ENCODE peak calls at places on chromosomes 4 and X, in eight cellular contexts. V is PC-3, Q is fibroblast of lung, E is fibroblast of the aortic adventitia, G is psoas muscle, L is astrocyte of the spinal cord, F is left ventricle myocardium inferior, H is neural progenitor cell. B is an unnamed sample.
A peak's percentile ranks its signal among the peaks of the same experiment; 100 is the strongest.

GRCh38 chr4:77636902-77637301 is 31.3 kb downstream of the CXCL13 start:
- DNase-seq in F (no peak), G (no peak), L (peak; percentile 94), Q (peak; percentile 46), H (no peak), V (peak; percentile 95), E (peak; percentile 83), B (peak; percentile 63)

GRCh38 chr4:25154594-25155265 is 5.5 kb downstream of the SEPSECS start:
- DNase-seq in V (no peak), H (no peak), F (no peak), Q (no peak), G (no peak), E (no peak), L (no peak), B (no peak)

GRCh38 chrX:17527135-17527701 is 152.2 kb downstream of the NHS start:
- DNase-seq in G (peak; percentile 26), Q (peak; percentile 47), L (no peak), V (peak; percentile 11), H (peak; percentile 25), F (peak; percentile 54), E (no peak), B (no peak)

GRCh38 chr4:4488405-4489404 is 53.1 kb downstream of the STX18 start:
- DNase-seq in V (peak; percentile 76), H (peak; percentile 79), G (peak; percentile 44), L (peak; percentile 80), F (peak; percentile 36), E (peak; percentile 90), Q (peak; percentile 87), B (peak; percentile 69)

GRCh38 chrX:30865020-30865419 is 24.0 kb downstream of the TAB3 start:
- DNase-seq in L (no peak), G (no peak), V (peak; percentile 50), F (no peak), H (peak; percentile 37), Q (no peak), E (no peak), B (peak; percentile 2)

GRCh38 chr4:40672528-40673522 is 43.2 kb upstream of the RBM47 start:
- DNase-seq in G (peak; percentile 15), E (peak; percentile 93), F (peak; percentile 15), Q (peak; percentile 91), V (peak; percentile 83), L (peak; percentile 99), H (peak; percentile 92), B (peak; percentile 38)

GRCh38 chr4:165443276-165443675 is 64.5 kb downstream of the CPE start:
- DNase-seq in F (no peak), V (no peak), E (no peak), H (no peak), G (no peak), Q (no peak), L (peak; percentile 70), B (no peak)

GRCh38 chr4:96767815-96768480 is 928.1 kb downstream of the PDHA2 start:
- DNase-seq in V (peak; percentile 47), H (no peak), L (no peak), F (no peak), E (no peak), Q (peak; percentile 2), G (no peak), B (no peak)

GRCh38 chrX:103254171-103254824 is 657 bp downstream of the TCEAL8 start:
- DNase-seq in E (peak; percentile 43), V (peak; percentile 40), F (peak; percentile 26), H (peak; percentile 88), Q (peak; percentile 34), G (peak; percentile 26), L (peak; percentile 40), B (peak; percentile 54)

GRCh38 chr4:1178300-1179088 is 6.1 kb upstream of the SPON2 start:
- DNase-seq in E (no peak), F (no peak), H (no peak), Q (no peak), G (no peak), L (no peak), V (no peak), B (peak; percentile 66)

GRCh38 chrX:118088084-118088483 is 28.5 kb downstream of the KLHL13 start:
- DNase-seq in H (no peak), E (no peak), L (no peak), G (no peak), F (no peak), V (no peak), Q (no peak), B (no peak)

GRCh38 chr4:83855044-83855443 is 319.1 kb downstream of the GPAT3 start:
- DNase-seq in L (peak; percentile 94), V (peak; percentile 93), E (peak; percentile 96), G (no peak), F (no peak), H (no peak), Q (peak; percentile 54), B (peak; percentile 92)

GRCh38 chrX:3820170-3820569 is 106.7 kb upstream of the PRKX start:
- DNase-seq in F (no peak), E (peak; percentile 68), H (no peak), Q (peak; percentile 60), G (no peak), V (peak; percentile 58), L (peak; percentile 86), B (peak; percentile 76)

GRCh38 chr4:6335040-6335590 is 65.5 kb downstream of the WFS1 start:
- DNase-seq in E (no peak), L (no peak), H (no peak), Q (no peak), V (no peak), F (no peak), G (no peak), B (no peak)

GRCh38 chr4:142211444-142211843 is 575.1 kb downstream of the IL15 start:
- DNase-seq in E (no peak), G (no peak), F (no peak), Q (no peak), V (peak; percentile 16), L (no peak), H (no peak), B (no peak)

GRCh38 chrX:30875957-30876356 is 13.1 kb downstream of the TAB3 start:
- DNase-seq in H (no peak), Q (peak; percentile 72), V (peak; percentile 82), F (no peak), L (peak; percentile 54), E (peak; percentile 81), G (no peak), B (peak; percentile 87)

GRCh38 chrX:20354505-20354904 is 87.8 kb upstream of the RPS6KA3 start:
- DNase-seq in F (no peak), L (no peak), G (no peak), V (no peak), Q (no peak), H (no peak), E (no peak), B (no peak)

GRCh38 chr4:127055349-127055748 is 577.4 kb upstream of the INTU start:
- DNase-seq in V (peak; percentile 31), H (no peak), Q (peak; percentile 84), F (no peak), L (peak; percentile 91), G (no peak), E (peak; percentile 84), B (peak; percentile 67)

GRCh38 chrX:108271397-108271787 is 166.8 kb downstream of the COL4A6 start:
- DNase-seq in H (no peak), L (no peak), F (no peak), V (no peak), Q (no peak), E (no peak), G (no peak), B (no peak)

GRCh38 chrX:120840826-120841225 is 34.8 kb downstream of the CT47B1 start:
- DNase-seq in V (peak; percentile 52), H (no peak), E (peak; percentile 69), Q (no peak), F (no peak), G (no peak), L (peak; percentile 71), B (peak; percentile 64)

GRCh38 chrX:49919617-49920016 is 2.8 kb upstream of the CLCN5 start:
- DNase-seq in L (peak; percentile 28), V (peak; percentile 34), F (peak; percentile 42), Q (peak; percentile 55), H (peak; percentile 54), G (peak; percentile 29), E (peak; percentile 85), B (peak; percentile 46)

GRCh38 chrX:102560423-102561068 is 38.8 kb upstream of the ARMCX5 start:
- DNase-seq in H (no peak), V (no peak), G (no peak), E (no peak), L (no peak), F (no peak), Q (no peak), B (no peak)

GRCh38 chrX:52271212-52271611 is 86.5 kb downstream of the MAGED4 start:
- DNase-seq in L (no peak), G (no peak), E (peak; percentile 1), Q (peak; percentile 3), V (peak; percentile 23), H (peak; percentile 58), F (no peak), B (peak; percentile 0)

DNA sequence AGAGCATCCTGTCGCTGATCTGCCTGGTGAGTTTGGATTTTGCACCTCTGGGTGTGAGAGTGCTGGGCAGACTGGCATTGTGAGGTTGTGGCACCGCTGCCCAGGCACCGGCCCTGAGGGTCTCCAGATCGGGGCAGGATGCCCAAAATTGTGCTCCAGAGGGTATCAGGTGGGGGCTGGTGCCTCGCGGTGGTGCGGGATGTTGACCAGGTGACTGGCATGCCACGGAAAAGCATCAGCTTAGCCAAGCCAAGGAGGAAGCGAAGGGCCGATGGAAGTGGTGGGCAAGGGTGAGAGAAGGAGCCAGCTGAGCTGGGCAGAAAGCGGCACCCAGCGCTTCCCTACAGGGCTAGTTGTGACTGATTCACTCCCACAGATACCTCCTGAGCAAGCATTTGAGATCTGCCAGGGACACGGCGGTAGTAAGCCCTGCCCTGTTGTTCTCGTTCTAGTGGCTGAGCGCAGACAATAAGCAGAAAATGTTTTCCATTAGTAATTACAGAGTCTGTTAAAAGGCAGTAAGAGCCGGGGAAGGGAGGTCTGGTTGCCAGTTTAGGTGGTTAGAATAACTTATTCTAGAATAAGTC is 809 bp downstream of the ZFP92 start:
- DNase-seq in L (no peak), H (peak; percentile 43), Q (no peak), E (no peak), F (no peak), G (no peak), V (no peak), B (no peak)
- H3K4me3 ChIP-seq in L (no peak overlapping the region), H (peak overlapping the region; percentile 38), Q (no peak overlapping the region), E (no peak overlapping the region), F (peak overlapping the region; percentile 68), G (peak overlapping the region; percentile 60), V (no peak overlapping the region), B (peak overlapping the region; percentile 38)

GRCh38 chr4:139692300-139693012 is 26.8 kb downstream of the MGST2 start:
- DNase-seq in V (no peak), Q (no peak), F (no peak), L (no peak), H (peak; percentile 24), E (no peak), G (no peak), B (no peak)
- TF ChIP-seq CTCF in V (no peak), Q (peak; percentile 8), F (peak; percentile 57), L (peak; percentile 29), H (peak; percentile 39), E (peak; percentile 25), G (peak; percentile 47), B (no peak)

GRCh38 chr4:13647012-13647411 is 19.5 kb upstream of the BOD1L1 start:
- DNase-seq in E (no peak), G (no peak), Q (no peak), L (no peak), V (no peak), H (no peak), F (no peak), B (no peak)
- H3K4me3 ChIP-seq in E (peak overlapping the region; percentile 6), G (no peak overlapping the region), Q (peak overlapping the region; percentile 31), L (no peak overlapping the region), V (no peak overlapping the region), H (no peak overlapping the region), F (no peak overlapping the region), B (no peak overlapping the region)

GRCh38 chr4:26275261-26275660 is 45.6 kb upstream of the RBPJ start:
- DNase-seq in H (no peak), E (no peak), G (no peak), L (no peak), Q (no peak), F (no peak), V (no peak), B (no peak)
- TF ChIP-seq CTCF in H (no peak), E (no peak), G (no peak), L (no peak), Q (no peak), F (no peak), V (no peak), B (no peak)